ENCODE peak calls at places on chromosomes 11 and 22, in five cellular contexts. I is fibroblast of lung, B is breast epithelium, S is IMR-90, W is left ventricle myocardium inferior. R is an unnamed sample.

GRCh38 chr22:37557321-37558001 is 2.8 kb upstream of the CDC42EP1 start:
- DNase-seq in W (no peak), I (no peak), B (no peak), S (no peak), R (no peak)

GRCh38 chr22:21629262-21630149 is at the start of gene YDJC:
- DNase-seq in S (peak; percentile 88), W (peak; percentile 93), B (peak; percentile 89), I (peak; percentile 88), R (peak; percentile 94)

GRCh38 chr11:130814440-130815073 is 101.7 kb downstream of the SNX19 start:
- DNase-seq in I (no peak), B (no peak), W (no peak), S (no peak), R (no peak)

GRCh38 chr11:66478823-66479740 is 1.2 kb upstream of the DPP3 start:
- DNase-seq in I (peak; percentile 44), B (peak; percentile 28), W (peak; percentile 32), S (peak; percentile 20), R (peak; percentile 40)

GRCh38 chr11:17600316-17601205 is 53.5 kb downstream of the OTOG start:
- DNase-seq in I (no peak), S (no peak), W (no peak), B (peak; percentile 12), R (no peak)

GRCh38 chr11:85902353-85902752 is 47.2 kb downstream of the CCDC83 start:
- DNase-seq in S (no peak), B (no peak), I (no peak), W (no peak), R (no peak)

GRCh38 chr22:35746946-35747703 is 29.5 kb downstream of the APOL5 start:
- DNase-seq in W (no peak), B (no peak), S (peak; percentile 80), I (peak; percentile 15), R (no peak)

GRCh38 chr22:44497218-44497903 is 672 bp downstream of the RTL6 start:
- DNase-seq in B (no peak), I (peak; percentile 70), S (peak; percentile 34), W (no peak), R (no peak)

GRCh38 chr11:15942936-15943335 is 413.4 kb downstream of the SOX6 start:
- DNase-seq in S (no peak), B (no peak), W (no peak), I (no peak), R (no peak)

GRCh38 chr11:94326947-94327346 is 22.6 kb downstream of the IZUMO1R start:
- DNase-seq in S (no peak), W (no peak), B (no peak), I (no peak), R (no peak)
- H3K4me3 ChIP-seq in S (no peak overlapping the region), W (no peak overlapping the region), B (no peak overlapping the region), I (no peak overlapping the region), R (no peak overlapping the region)

DNA sequence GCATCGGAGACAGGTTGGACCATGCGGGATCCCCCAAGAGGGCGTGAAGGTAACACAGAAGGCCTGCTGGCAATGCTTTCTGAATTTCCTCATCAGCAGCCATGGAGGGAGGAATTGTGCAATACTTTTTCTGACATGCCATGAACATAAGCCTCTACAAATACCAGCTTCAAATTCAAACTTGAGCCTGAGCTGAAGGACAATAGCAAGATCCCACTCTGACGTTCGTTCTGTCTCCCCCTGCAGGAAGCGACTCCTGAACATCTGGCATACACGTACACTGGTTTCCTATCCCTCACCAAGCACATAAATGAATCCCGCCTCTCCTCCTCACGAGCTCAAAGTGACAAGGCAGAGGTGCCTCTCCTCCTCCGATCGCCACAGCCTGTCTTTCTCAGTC is 312.2 kb downstream of the BRD1 start:
- DNase-seq in I (no peak), S (no peak), W (no peak), B (no peak), R (no peak)
- TF ChIP-seq CTCF in I (no peak), S (no peak), W (no peak), B (no peak), R (no peak)

DNA sequence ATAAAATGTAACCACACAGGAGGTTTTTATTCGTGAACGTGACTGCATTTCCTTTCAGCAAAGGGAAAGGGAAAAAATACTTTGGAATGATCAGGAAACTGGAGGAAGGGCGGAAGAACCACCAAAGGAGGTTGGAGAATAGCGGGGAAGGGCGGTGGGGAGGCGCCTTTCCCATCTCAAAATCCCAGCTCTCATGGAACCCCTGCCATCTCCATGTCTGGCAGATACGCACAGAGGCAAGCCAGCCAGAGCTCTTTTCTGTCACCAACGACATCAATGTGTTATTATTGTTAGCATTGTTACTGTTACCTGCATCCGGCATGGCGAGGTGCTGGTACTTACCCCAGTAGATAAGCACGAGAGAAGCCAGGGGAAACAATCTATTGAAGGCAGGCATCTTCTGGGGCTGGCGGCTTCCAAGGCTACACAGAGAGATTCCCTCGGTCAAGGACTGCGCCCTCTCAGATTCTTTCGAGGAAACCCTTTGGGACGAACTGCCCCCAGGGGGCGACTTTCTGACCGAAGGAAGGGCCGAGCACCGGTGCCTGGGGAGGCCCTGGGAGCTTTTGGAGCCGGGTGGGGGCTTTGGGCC is 923 bp downstream of the SCN3B start:
- DNase-seq in W (no peak), S (no peak), I (no peak), B (no peak), R (no peak)
- H3K27ac ChIP-seq in W (peak overlapping the region; percentile 81), S (no peak overlapping the region), I (no peak overlapping the region), B (no peak overlapping the region), R (no peak overlapping the region)

DNA sequence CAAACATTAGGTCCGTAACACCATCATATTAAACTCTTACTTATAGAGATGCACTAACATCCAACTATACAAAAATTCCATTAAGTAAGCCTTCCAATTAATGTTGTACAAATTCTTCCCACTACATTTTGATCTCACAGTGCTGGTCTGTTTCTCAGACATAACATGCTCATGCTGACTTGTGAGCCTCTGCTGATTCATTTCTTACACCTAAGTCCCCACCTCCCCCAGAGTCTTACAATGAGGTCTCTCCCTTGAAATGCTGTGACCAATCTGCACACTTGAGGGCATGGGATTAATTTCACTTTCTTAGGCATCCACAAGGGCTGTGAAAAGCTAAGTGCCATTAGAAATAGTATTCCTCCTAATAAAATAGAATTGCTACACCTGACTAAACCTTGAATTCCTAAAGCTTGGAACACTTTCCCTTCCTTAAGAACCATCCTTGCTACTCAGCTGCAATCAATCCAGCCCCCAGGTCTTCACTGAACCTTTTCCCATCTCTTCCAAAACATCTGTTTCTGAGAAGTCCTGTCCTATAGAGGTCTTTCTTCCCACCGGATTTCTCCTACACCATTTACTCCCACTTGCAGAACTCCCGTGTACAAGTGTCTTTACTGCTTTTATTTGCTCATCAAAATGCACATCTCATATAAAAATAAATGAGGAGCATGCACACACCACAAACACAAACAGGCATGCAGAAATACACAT is 2.0 kb downstream of the HBG1 start:
- DNase-seq in B (no peak), S (peak; percentile 23), I (no peak), W (no peak), R (no peak)
- H3K4me3 ChIP-seq in B (no peak overlapping the region), S (no peak overlapping the region), I (no peak overlapping the region), W (no peak overlapping the region), R (no peak overlapping the region)

GRCh38 chr22:18984564-18984963 is 48.5 kb upstream of the PRODH start:
- DNase-seq in I (no peak), B (no peak), W (no peak), S (no peak), R (no peak)

GRCh38 chr22:18988958-18989357 is 52.9 kb upstream of the PRODH start:
- DNase-seq in B (no peak), I (no peak), W (no peak), S (no peak), R (no peak)

GRCh38 chr22:18985761-18986160 is 49.7 kb upstream of the PRODH start:
- DNase-seq in S (no peak), B (no peak), W (no peak), I (no peak), R (no peak)

GRCh38 chr22:18990355-18991137 is 54.5 kb upstream of the PRODH start:
- DNase-seq in W (no peak), B (no peak), I (no peak), S (no peak), R (no peak)

GRCh38 chr22:18987765-18988164 is 51.7 kb upstream of the PRODH start:
- DNase-seq in B (no peak), S (no peak), W (no peak), I (peak; percentile 6), R (no peak)
- TF ChIP-seq CTCF in B (no peak), S (peak; percentile 25), W (peak; percentile 26), I (peak; percentile 15), R (no peak)

R was measured in heart right ventricle.